ENCODE peak calls at places on chromosome 19, in six cellular contexts. D is activated CD8-positive, alpha-beta memory T cell treated with anti-CD3 and anti-CD28 coated beads for 1 hour; P is NCI-H1436; N is progenitor cell of endocrine pancreas; X is H54; F is lower lobe of right lung. Z is an unnamed sample.

GRCh38 chr19:7293795-7294570 is at the start of gene INSR:
- DNase-seq in P (peak), D (no peak), F (peak), X (peak), N (peak), Z (peak)

GRCh38 chr19:13355356-13355755 is 150.9 kb downstream of the CACNA1A start:
- DNase-seq in X (no peak), N (no peak), F (no peak), D (no peak), P (no peak), Z (no peak)

GRCh38 chr19:778910-779653 is 18.2 kb upstream of the PTBP1 start:
- DNase-seq in F (no peak), P (no peak), N (no peak), D (no peak), X (peak), Z (no peak)

GRCh38 chr19:17091758-17092333 is 16.3 kb downstream of the MYO9B start:
- DNase-seq in D (no peak), X (no peak), F (peak), P (no peak), N (no peak), Z (no peak)

GRCh38 chr19:29111581-29111980 is 101.4 kb downstream of the UQCRFS1 start:
- DNase-seq in X (no peak), N (no peak), P (no peak), D (no peak), F (no peak), Z (no peak)

GRCh38 chr19:5326545-5326944 is 14.1 kb downstream of the PTPRS start:
- DNase-seq in X (no peak), F (no peak), P (no peak), N (no peak), D (no peak), Z (no peak)

GRCh38 chr19:34960940-34961679 is 2.9 kb downstream of the ZNF792 start:
- DNase-seq in F (no peak), D (no peak), X (no peak), P (no peak), N (no peak), Z (no peak)

GRCh38 chr19:36627057-36627456 is 21.9 kb downstream of the ZNF382 start:
- DNase-seq in N (no peak), F (no peak), X (no peak), P (no peak), D (no peak), Z (no peak)